ENCODE peak calls at places on chromosome 14, in five cellular contexts. Z is H9, W is mammary epithelial cell, H is tibial artery, V is osteoblast. C is an unnamed sample.

GRCh38 chr14:78612666-78613065 is 442.5 kb downstream of the NRXN3 start:
- DNase-seq in Z (no peak), V (no peak), W (no peak), H (no peak), C (no peak)

GRCh38 chr14:94707494-94707893 is 62.4 kb downstream of the GSC start:
- DNase-seq in Z (peak; percentile 91), H (no peak), W (no peak), V (no peak), C (no peak)

GRCh38 chr14:52235866-52236510 is 31.5 kb upstream of the PTGDR start:
- DNase-seq in H (no peak), Z (no peak), W (no peak), V (peak; percentile 9), C (no peak)

GRCh38 chr14:86999076-86999475 is 993.9 kb downstream of the GALC start:
- DNase-seq in Z (no peak), V (no peak), H (no peak), W (no peak), C (no peak)

GRCh38 chr14:26930576-26930975 is 332.7 kb upstream of the NOVA1 start:
- DNase-seq in W (no peak), H (no peak), V (no peak), Z (no peak), C (no peak)

GRCh38 chr14:56803816-56804535 is 6.3 kb downstream of the OTX2 start:
- DNase-seq in V (no peak), W (no peak), H (no peak), Z (no peak), C (no peak)

GRCh38 chr14:22071001-22071400 is 397.4 kb upstream of the OR4E1 start:
- DNase-seq in W (no peak), V (no peak), Z (no peak), H (no peak), C (no peak)

GRCh38 chr14:23025181-23025788 is 9.4 kb downstream of the PSMB5 start:
- DNase-seq in H (no peak), V (no peak), W (no peak), Z (no peak), C (no peak)

GRCh38 chr14:100880271-100881101 is 23.0 kb downstream of the RTL1 start:
- DNase-seq in Z (no peak), H (no peak), V (no peak), W (no peak), C (no peak)

GRCh38 chr14:53516261-53516774 is 363.2 kb upstream of the DDHD1 start:
- DNase-seq in W (no peak), Z (no peak), V (peak; percentile 49), H (no peak), C (no peak)

GRCh38 chr14:92914087-92914656 is 8.8 kb upstream of the CHGA start:
- DNase-seq in V (peak; percentile 90), W (peak; percentile 29), H (no peak), Z (peak; percentile 70), C (no peak)

GRCh38 chr14:56659964-56660551 is 80.5 kb downstream of the TMEM260 start:
- DNase-seq in Z (no peak), H (no peak), V (peak; percentile 76), W (peak; percentile 27), C (no peak)

GRCh38 chr14:70886421-70887206 is 20.6 kb upstream of the PCNX1 start:
- DNase-seq in H (no peak), Z (no peak), W (no peak), V (no peak), C (no peak)

GRCh38 chr14:28515571-28515970 is 251.0 kb upstream of the FOXG1 start:
- DNase-seq in Z (no peak), H (no peak), W (peak; percentile 93), V (no peak), C (no peak)

GRCh38 chr14:91303091-91303923 is 58.8 kb upstream of the GPR68 start:
- DNase-seq in H (no peak), Z (peak; percentile 100), W (no peak), V (peak; percentile 84), C (no peak)

GRCh38 chr14:72560331-72560730 is 333.6 kb downstream of the DPF3 start:
- DNase-seq in Z (no peak), W (no peak), H (no peak), V (peak; percentile 80), C (no peak)

GRCh38 chr14:84084056-84084590 is 1445.8 kb upstream of the FLRT2 start:
- DNase-seq in H (no peak), W (no peak), V (no peak), Z (no peak), C (no peak)

GRCh38 chr14:95531473-95531872 is 3.4 kb upstream of the GLRX5 start:
- DNase-seq in V (peak; percentile 89), Z (no peak), H (no peak), W (peak; percentile 76), C (no peak)

GRCh38 chr14:103718572-103718971 is 3.0 kb downstream of the ZFYVE21 start:
- DNase-seq in V (no peak), W (no peak), H (no peak), Z (no peak), C (no peak)

GRCh38 chr14:74618078-74618952 is 6.3 kb upstream of the LTBP2 start:
- DNase-seq in Z (no peak), W (peak; percentile 72), H (peak; percentile 64), V (peak; percentile 47), C (no peak)

GRCh38 chr14:36478782-36479181 is 41.2 kb downstream of the NKX2-1 start:
- DNase-seq in H (no peak), W (peak; percentile 92), V (no peak), Z (no peak), C (no peak)

GRCh38 chr14:90538095-90538494 is 141.3 kb downstream of the CALM1 start:
- DNase-seq in W (no peak), V (no peak), H (no peak), Z (no peak), C (no peak)

GRCh38 chr14:61098711-61099110 is 117.7 kb downstream of the SLC38A6 start:
- DNase-seq in V (peak; percentile 36), H (no peak), Z (no peak), W (no peak), C (no peak)

GRCh38 chr14:99188721-99189120 is 83.3 kb downstream of the BCL11B start:
- DNase-seq in V (no peak), Z (peak; percentile 77), W (no peak), H (no peak), C (no peak)

GRCh38 chr14:31326111-31326510 is 94.2 kb downstream of the HEATR5A start:
- DNase-seq in Z (no peak), H (no peak), W (peak; percentile 9), V (no peak), C (no peak)

GRCh38 chr14:58677996-58678395 is 40.2 kb downstream of the DACT1 start:
- DNase-seq in H (no peak), Z (no peak), W (no peak), V (no peak), C (no peak)

GRCh38 chr14:86675059-86675458 is 1145.1 kb downstream of the FLRT2 start:
- DNase-seq in H (no peak), Z (peak; percentile 28), V (no peak), W (no peak), C (no peak)

GRCh38 chr14:90828642-90829487 is 12.6 kb upstream of the TTC7B start:
- DNase-seq in W (no peak), H (no peak), Z (no peak), V (peak; percentile 85), C (peak; percentile 64)

GRCh38 chr14:101891471-101891870 is 72.9 kb upstream of the DYNC1H1 start:
- DNase-seq in Z (no peak), W (no peak), H (no peak), V (no peak), C (no peak)

GRCh38 chr14:90620540-90621204 is 195.6 kb downstream of the TTC7B start:
- DNase-seq in Z (no peak), W (no peak), V (no peak), H (no peak), C (peak; percentile 32)

GRCh38 chr14:38721822-38722431 is 381.1 kb downstream of the SEC23A start:
- DNase-seq in H (peak; percentile 80), V (peak; percentile 3), Z (peak; percentile 69), W (peak; percentile 32), C (no peak)

GRCh38 chr14:69701857-69702256 is 65.1 kb upstream of the SRSF5 start:
- DNase-seq in V (no peak), Z (no peak), W (no peak), H (no peak), C (no peak)
- H3K4me1 ChIP-seq in V (peaks cover 2% of the 10 kb centered on the region), Z (peaks cover 5% of the 10 kb centered on the region), W (peaks cover 2% of the 10 kb centered on the region), H (peaks cover 38% of the 10 kb centered on the region), C (no peaks in the 10 kb centered on the region)

DNA sequence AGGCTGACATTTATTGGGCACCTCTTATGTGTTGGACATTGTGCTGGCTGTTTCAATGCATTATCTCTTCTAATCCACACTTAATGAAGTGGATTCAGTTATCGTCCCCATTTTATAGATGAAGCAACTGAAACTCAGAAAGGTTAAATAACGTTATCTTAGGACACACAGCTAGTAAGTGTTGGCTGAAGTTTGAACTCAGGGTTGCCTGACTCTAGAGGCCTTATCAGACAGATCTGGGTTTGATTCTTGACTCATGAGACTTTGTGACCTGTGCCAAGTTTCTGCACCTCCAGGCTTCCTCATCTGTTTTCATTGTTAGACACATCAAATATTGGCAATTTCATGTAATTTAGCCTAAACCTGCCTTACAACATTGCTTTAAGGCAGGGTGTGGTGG is 18.2 kb upstream of the IRF2BPL start:
- DNase-seq in Z (no peak), H (no peak), W (peak; percentile 80), V (no peak), C (no peak)
- H3K4me1 ChIP-seq in Z (peaks cover 14% of the 10 kb centered on the region), H (peaks cover 62% of the 10 kb centered on the region), W (peaks cover 55% of the 10 kb centered on the region), V (peaks cover 47% of the 10 kb centered on the region), C (no peaks in the 10 kb centered on the region)

DNA sequence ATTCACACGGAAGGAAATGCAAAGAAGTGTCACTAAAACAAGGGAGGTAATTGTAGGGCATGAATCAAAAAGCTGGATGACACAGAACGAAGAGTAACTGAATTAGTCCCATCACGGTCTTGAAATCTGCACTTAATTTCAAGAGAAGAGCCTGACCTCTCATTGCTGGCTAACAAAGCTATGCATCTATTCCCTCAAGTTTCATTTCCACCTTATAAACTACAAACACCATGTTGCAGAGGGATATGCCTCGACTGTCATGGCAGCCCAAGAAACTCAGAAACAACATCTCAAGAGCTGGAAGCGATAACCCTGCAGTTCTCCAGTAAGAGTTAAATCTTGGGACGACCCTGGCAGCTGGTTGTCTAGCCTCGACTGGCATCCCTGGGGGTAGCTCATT is 76.3 kb downstream of the FOXN3 start:
- DNase-seq in H (no peak), W (no peak), V (no peak), Z (no peak), C (no peak)
- H3K4me1 ChIP-seq in H (peaks cover 44% of the 10 kb centered on the region), W (no peaks in the 10 kb centered on the region), V (peaks cover 5% of the 10 kb centered on the region), Z (peaks cover 25% of the 10 kb centered on the region), C (no peaks in the 10 kb centered on the region)

DNA sequence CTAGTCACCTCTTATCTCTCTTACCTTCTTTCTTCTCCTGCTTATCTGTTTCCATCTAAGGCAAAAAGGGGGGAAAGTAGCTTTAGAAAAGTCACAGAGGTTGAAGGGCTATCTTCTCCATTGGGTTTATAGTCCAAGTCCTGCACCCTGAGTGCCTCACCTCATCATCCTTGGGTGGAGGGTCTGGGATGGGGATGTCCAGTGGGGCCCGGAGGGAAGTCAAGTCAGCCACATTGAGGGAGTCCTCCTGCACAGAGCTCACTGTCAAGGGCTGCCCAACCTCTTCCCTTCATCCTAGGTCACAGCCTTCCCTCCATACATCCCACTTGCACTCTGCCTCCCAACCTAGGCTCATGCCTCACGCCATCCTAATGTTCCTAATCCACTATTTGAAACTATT is 1.2 kb downstream of the PSME2 start:
- DNase-seq in W (no peak), H (no peak), V (no peak), Z (no peak), C (no peak)
- H3K4me1 ChIP-seq in W (peaks cover 18% of the 10 kb centered on the region), H (peaks cover 45% of the 10 kb centered on the region), V (peaks cover 46% of the 10 kb centered on the region), Z (no peaks in the 10 kb centered on the region), C (no peaks in the 10 kb centered on the region)

C was measured in right atrium auricular region.